ENCODE peak calls at places on chromosomes 3 and 15, in five cellular contexts. O, U, M, I and B are unnamed samples.

GRCh38 chr15:84648539-84648938 is 5.5 kb downstream of the WDR73 start:
- DNase-seq in O (no peak), U (no peak), M (no peak), I (peak), B (no peak)

GRCh38 chr3:12884104-12884742 is 42.9 kb upstream of the RPL32 start:
- DNase-seq in O (no peak), U (no peak), M (no peak), I (no peak), B (peak)

GRCh38 chr3:59820352-59820934 is 770.6 kb upstream of the CFAP20DC start:
- DNase-seq in O (peak), U (no peak), M (no peak), I (peak), B (no peak)

GRCh38 chr3:54733079-54733478 is 194.8 kb downstream of the LRTM1 start:
- DNase-seq in O (no peak), U (no peak), M (no peak), I (no peak), B (no peak)

GRCh38 chr3:5019411-5020261 is 40.4 kb downstream of the BHLHE40 start:
- DNase-seq in O (no peak), U (no peak), M (no peak), I (peak), B (no peak)

GRCh38 chr3:183883291-183884096 is 1.2 kb downstream of the PARL start:
- DNase-seq in O (no peak), U (no peak), M (no peak), I (no peak), B (no peak)

GRCh38 chr15:37585966-37586656 is 348.3 kb upstream of the TMCO5A start:
- DNase-seq in O (no peak), U (no peak), M (no peak), I (peak), B (peak)

GRCh38 chr3:86801921-86802320 is 189.0 kb downstream of the VGLL3 start:
- DNase-seq in O (no peak), U (no peak), M (no peak), I (peak), B (peak)

GRCh38 chr3:69324362-69325025 is 61.4 kb downstream of the FRMD4B start:
- DNase-seq in O (no peak), U (no peak), M (peak), I (no peak), B (no peak)

GRCh38 chr3:133887951-133888703 is 7.6 kb downstream of the RAB6B start:
- DNase-seq in O (no peak), U (no peak), M (peak), I (peak), B (peak)

GRCh38 chr15:67067161-67067853 is 1.9 kb downstream of the SMAD3 start:
- DNase-seq in O (no peak), U (no peak), M (no peak), I (peak), B (peak)